ENCODE peak calls at places on chromosomes 1 and 21, in ten cellular contexts. C is putamen; Y is GM12892; R is progenitor cell of endocrine pancreas; F is epithelial cell of esophagus; W is SK-MEL-5; L is AG09319; J is NCI-H1436; Z is naive thymus-derived CD4-positive, alpha-beta T cell; T is left lung. E is an unnamed sample.

GRCh38 chr1:1144122-1144842 is 28.4 kb upstream of the C1orf159 start:
- DNase-seq in C (no peak), Y (peak; percentile 71), R (no peak), F (peak; percentile 51), W (no peak), L (no peak), J (peak; percentile 96), Z (peak; percentile 72), T (no peak), E (no peak)

GRCh38 chr1:48681476-48682305 is 95.0 kb downstream of the BEND5 start:
- DNase-seq in C (no peak), Y (no peak), R (no peak), F (no peak), W (no peak), L (no peak), J (no peak), Z (no peak), T (no peak), E (no peak)

GRCh38 chr1:18907914-18908845 is 5.8 kb upstream of the ALDH4A1 start:
- DNase-seq in C (no peak), Y (no peak), R (no peak), F (no peak), W (no peak), L (no peak), J (no peak), Z (no peak), T (peak; percentile 86), E (no peak)

GRCh38 chr1:199743227-199743626 is 284.3 kb upstream of the NR5A2 start:
- DNase-seq in C (no peak), Y (no peak), R (no peak), F (peak; percentile 51), W (no peak), L (no peak), J (no peak), Z (no peak), T (no peak), E (no peak)

GRCh38 chr1:109786531-109787021 is 22.9 kb upstream of the EPS8L3 start:
- DNase-seq in C (no peak), Y (no peak), R (no peak), F (peak; percentile 34), W (peak; percentile 25), L (no peak), J (no peak), Z (no peak), T (no peak), E (no peak)

GRCh38 chr1:216723274-216723780 is at the start of gene ESRRG:
- DNase-seq in C (peak; percentile 34), Y (no peak), R (peak; percentile 60), F (peak; percentile 25), W (peak; percentile 56), L (no peak), J (peak; percentile 99), Z (no peak), T (peak; percentile 85), E (no peak)

GRCh38 chr1:205030916-205031315 is 12.1 kb upstream of the CNTN2 start:
- DNase-seq in C (no peak), Y (no peak), R (no peak), F (no peak), W (no peak), L (no peak), J (peak; percentile 84), Z (no peak), T (no peak), E (no peak)

GRCh38 chr1:234558186-234558836 is 51.7 kb downstream of the IRF2BP2 start:
- DNase-seq in C (no peak), Y (no peak), R (no peak), F (no peak), W (no peak), L (no peak), J (no peak), Z (no peak), T (no peak), E (no peak)

GRCh38 chr21:14046401-14046800 is 164.4 kb downstream of the LIPI start:
- DNase-seq in C (no peak), Y (no peak), R (no peak), F (no peak), W (no peak), L (no peak), J (no peak), Z (no peak), T (no peak), E (no peak)

GRCh38 chr1:238649200-238649599 is 737.2 kb upstream of the CHRM3 start:
- DNase-seq in C (no peak), Y (no peak), R (no peak), F (no peak), W (no peak), L (no peak), J (no peak), Z (no peak), T (no peak), E (no peak)

GRCh38 chr1:156652131-156652991 is 10.4 kb downstream of the BCAN start:
- DNase-seq in C (no peak), Y (no peak), R (peak; percentile 65), F (peak; percentile 54), W (no peak), L (no peak), J (no peak), Z (no peak), T (no peak), E (no peak)

GRCh38 chr1:30903343-30904034 is 5.1 kb downstream of the SDC3 start:
- DNase-seq in C (no peak), Y (no peak), R (no peak), F (no peak), W (no peak), L (no peak), J (no peak), Z (no peak), T (peak; percentile 31), E (no peak)

GRCh38 chr1:101291562-101292035 is 54.8 kb downstream of the S1PR1 start:
- DNase-seq in C (no peak), Y (no peak), R (no peak), F (peak; percentile 42), W (peak; percentile 91), L (peak; percentile 69), J (no peak), Z (peak; percentile 66), T (no peak), E (no peak)

GRCh38 chr1:50349242-50349565 is 74.0 kb downstream of the DMRTA2 start:
- DNase-seq in C (no peak), Y (no peak), R (no peak), F (no peak), W (no peak), L (no peak), J (no peak), Z (no peak), T (no peak), E (no peak)

GRCh38 chr1:152225678-152226077 is 1.7 kb upstream of the HRNR start:
- DNase-seq in C (no peak), Y (no peak), R (no peak), F (peak; percentile 95), W (no peak), L (no peak), J (no peak), Z (no peak), T (no peak), E (no peak)

GRCh38 chr1:43994794-43995790 is 3.7 kb downstream of the CCDC24 start:
- DNase-seq in C (no peak), Y (no peak), R (no peak), F (no peak), W (peak; percentile 66), L (no peak), J (no peak), Z (no peak), T (peak; percentile 59), E (no peak)

GRCh38 chr21:33936221-33937038 is 20.8 kb upstream of the ATP5PO start:
- DNase-seq in C (no peak), Y (no peak), R (no peak), F (no peak), W (peak; percentile 9), L (no peak), J (no peak), Z (no peak), T (no peak), E (no peak)

E was measured in cerebellar nuclear complex.